ENCODE peak calls at places on chromosomes 16 and 17, in four cellular contexts. G, B, O and U are unnamed samples.
A peak's percentile ranks its signal among the peaks of the same experiment; 100 is the strongest.

GRCh38 chr16:78321611-78322010 is 222.2 kb downstream of the WWOX start:
- DNase-seq in O (no peak), G (no peak), B (no peak), U (no peak)

GRCh38 chr17:34135841-34136240 is 119.2 kb upstream of the CCL2 start:
- DNase-seq in O (no peak), B (no peak), G (no peak), U (no peak)

GRCh38 chr16:21253470-21253869 is 20.0 kb downstream of the ANKS4B start:
- DNase-seq in B (no peak), G (no peak), O (no peak), U (no peak)

GRCh38 chr17:59151007-59151406 is 4.0 kb downstream of the SKA2 start:
- DNase-seq in B (peak; percentile 17), G (no peak), O (no peak), U (no peak)

GRCh38 chr16:7380907-7381306 is 48.3 kb downstream of the RBFOX1 start:
- DNase-seq in G (no peak), O (no peak), B (no peak), U (no peak)

GRCh38 chr16:4358831-4359561 is 7.9 kb upstream of the PAM16 start:
- DNase-seq in G (no peak), B (no peak), O (peak; percentile 61), U (peak; percentile 18)

GRCh38 chr16:11901091-11901490 is 14.7 kb downstream of the GSPT1 start:
- DNase-seq in G (no peak), B (peak; percentile 43), O (no peak), U (no peak)

GRCh38 chr16:47617732-47618131 is 156.6 kb downstream of the PHKB start:
- DNase-seq in O (no peak), B (peak; percentile 63), G (no peak), U (no peak)

GRCh38 chr17:49886036-49886435 is 38.2 kb upstream of the TAC4 start:
- DNase-seq in G (no peak), B (no peak), O (no peak), U (no peak)

GRCh38 chr17:81494984-81495383 is 17.6 kb downstream of the ACTG1 start:
- DNase-seq in O (no peak), G (no peak), B (no peak), U (peak; percentile 24)

GRCh38 chr16:84520778-84521770 is 16.6 kb upstream of the MEAK7 start:
- DNase-seq in O (no peak), G (no peak), B (no peak), U (no peak)

GRCh38 chr17:81136366-81136765 is 28.9 kb upstream of the PVALEF start:
- DNase-seq in B (no peak), O (no peak), G (no peak), U (no peak)

GRCh38 chr17:31313982-31314787 is at the start of gene EVI2B:
- DNase-seq in B (peak; percentile 46), O (no peak), G (no peak), U (no peak)

GRCh38 chr17:76515291-76515949 is 14.2 kb upstream of the RHBDF2 start:
- DNase-seq in O (peak; percentile 64), G (no peak), B (peak; percentile 96), U (no peak)

GRCh38 chr16:89072216-89073130 is 21.2 kb upstream of the ACSF3 start:
- DNase-seq in O (no peak), G (no peak), B (no peak), U (no peak)

GRCh38 chr17:82931696-82932060 is 91.9 kb upstream of the ZNF750 start:
- DNase-seq in G (no peak), O (peak; percentile 29), B (peak; percentile 93), U (peak; percentile 71)

GRCh38 chr17:61583242-61583641 is 7.8 kb downstream of the NACA2 start:
- DNase-seq in O (no peak), B (peak; percentile 66), G (peak; percentile 9), U (no peak)